ENCODE peak calls at places on chromosomes 13 and 19, in nine cellular contexts. Z is HuH-7.5, W is upper lobe of right lung, Y is NCI-H2171, I is Kasumi-1, B is kidney epithelial cell, V is glutamatergic neuron, Q is T-cell, G is iPS-NIHi11. O is an unnamed sample.

GRCh38 chr19:55376381-55376933 is at the start of gene TMEM190:
- DNase-seq in Z (no peak), Q (no peak), B (no peak), I (no peak), V (no peak), G (no peak), W (no peak), Y (no peak), O (no peak)

GRCh38 chr19:35135389-35135909 is 590 bp upstream of the LGI4 start:
- DNase-seq in Q (peak), Z (peak), B (no peak), Y (peak), W (peak), I (peak), G (peak), V (peak), O (peak)

GRCh38 chr19:51594774-51595109 is 23.7 kb downstream of the ZNF175 start:
- DNase-seq in V (no peak), G (no peak), I (no peak), Y (peak), W (no peak), Z (no peak), B (no peak), Q (no peak), O (no peak)

GRCh38 chr19:45470147-45471081 is 2.6 kb downstream of the FOSB start:
- DNase-seq in I (no peak), G (peak), Z (no peak), B (no peak), V (no peak), W (peak), Q (no peak), Y (no peak), O (no peak)

GRCh38 chr19:46416077-46416709 is 2.8 kb upstream of the CCDC8 start:
- DNase-seq in G (peak), I (no peak), Q (peak), W (peak), Z (peak), V (peak), Y (peak), B (peak), O (peak)

GRCh38 chr19:33390908-33391630 is 17.6 kb downstream of the CEBPG start:
- DNase-seq in I (no peak), Q (no peak), Y (no peak), G (no peak), V (no peak), Z (no peak), W (no peak), B (no peak), O (no peak)

GRCh38 chr13:33264620-33264978 is 21.0 kb downstream of the STARD13 start:
- DNase-seq in B (no peak), I (no peak), G (no peak), Q (no peak), Z (no peak), Y (no peak), V (no peak), W (no peak), O (no peak)

GRCh38 chr19:32129141-32129540 is 216.3 kb upstream of the ZNF507 start:
- DNase-seq in B (peak), G (no peak), I (no peak), W (no peak), Z (no peak), Y (no peak), Q (no peak), V (no peak), O (no peak)

GRCh38 chr13:75870397-75870801 is 234.3 kb downstream of the LMO7 start:
- DNase-seq in B (no peak), I (peak), Y (peak), V (no peak), Z (no peak), W (no peak), Q (peak), G (peak), O (peak)

GRCh38 chr13:113120300-113121182 is 2.1 kb upstream of the F10 start:
- DNase-seq in Q (no peak), W (no peak), Y (no peak), B (no peak), I (no peak), G (no peak), Z (no peak), V (peak), O (no peak)

O was measured in endothelial cell of umbilical vein.